ENCODE peak calls at places on chromosomes 2 and 18, in seven cellular contexts. N is prostate gland, X is HL-60, L is spleen, V is H1, R is breast epithelium, A is Panc1. Z is an unnamed sample.

GRCh38 chr18:48488388-48488850 is 50.4 kb upstream of the CTIF start:
- DNase-seq in N (peak; percentile 54), X (no peak), L (no peak), V (no peak), R (no peak), A (peak; percentile 27), Z (peak; percentile 70)

GRCh38 chr2:50444286-50444685 is 587.6 kb downstream of the NRXN1 start:
- DNase-seq in N (no peak), X (no peak), L (no peak), V (no peak), R (no peak), A (no peak), Z (no peak)

GRCh38 chr2:223744580-223744979 is 92.8 kb downstream of the AP1S3 start:
- DNase-seq in N (no peak), X (no peak), L (no peak), V (no peak), R (no peak), A (no peak), Z (no peak)

GRCh38 chr2:15711126-15711860 is 119.6 kb downstream of the DDX1 start:
- DNase-seq in N (no peak), X (no peak), L (no peak), V (no peak), R (no peak), A (no peak), Z (no peak)

GRCh38 chr2:174527959-174528358 is 41.1 kb upstream of the GPR155 start:
- DNase-seq in N (no peak), X (no peak), L (no peak), V (no peak), R (no peak), A (no peak), Z (no peak)

GRCh38 chr2:227460079-227460485 is 11.9 kb upstream of the AGFG1 start:
- DNase-seq in N (no peak), X (no peak), L (peak; percentile 84), V (no peak), R (no peak), A (no peak), Z (no peak)

GRCh38 chr2:23427976-23428375 is 43.0 kb downstream of the KLHL29 start:
- DNase-seq in N (no peak), X (no peak), L (peak; percentile 41), V (no peak), R (no peak), A (no peak), Z (no peak)

GRCh38 chr2:3131636-3132326 is 245.8 kb downstream of the EIPR1 start:
- DNase-seq in N (no peak), X (no peak), L (no peak), V (no peak), R (no peak), A (no peak), Z (no peak)

GRCh38 chr2:203751886-203752285 is 45.4 kb downstream of the CD28 start:
- DNase-seq in N (no peak), X (peak; percentile 72), L (no peak), V (no peak), R (no peak), A (no peak), Z (no peak)

GRCh38 chr2:67797801-67798535 is 264.8 kb downstream of the C1D start:
- DNase-seq in N (no peak), X (no peak), L (no peak), V (no peak), R (no peak), A (no peak), Z (no peak)

GRCh38 chr18:57915848-57916596 is 112.9 kb upstream of the ATP8B1 start:
- DNase-seq in N (no peak), X (no peak), L (no peak), V (no peak), R (peak; percentile 32), A (no peak), Z (peak; percentile 38)

GRCh38 chr18:79796531-79797390 is 977 bp upstream of the KCNG2 start:
- DNase-seq in N (no peak), X (no peak), L (peak; percentile 66), V (no peak), R (no peak), A (no peak), Z (no peak)

GRCh38 chr2:23273786-23274185 is 111.2 kb upstream of the KLHL29 start:
- DNase-seq in N (no peak), X (no peak), L (no peak), V (no peak), R (no peak), A (no peak), Z (no peak)

GRCh38 chr2:88590998-88591613 is 36.2 kb downstream of the EIF2AK3 start:
- DNase-seq in N (peak; percentile 40), X (peak; percentile 25), L (no peak), V (no peak), R (no peak), A (peak; percentile 58), Z (peak; percentile 29)

GRCh38 chr2:175690113-175690716 is 311.9 kb downstream of the LNPK start:
- DNase-seq in N (peak; percentile 41), X (peak; percentile 27), L (no peak), V (no peak), R (no peak), A (peak; percentile 66), Z (peak; percentile 24)

GRCh38 chr2:142180820-142181533 is 50.2 kb upstream of the LRP1B start:
- DNase-seq in N (no peak), X (no peak), L (peak; percentile 48), V (peak; percentile 84), R (no peak), A (no peak), Z (no peak)

GRCh38 chr18:77208969-77209368 is 40.7 kb upstream of the GALR1 start:
- DNase-seq in N (no peak), X (peak; percentile 23), L (no peak), V (no peak), R (peak; percentile 23), A (no peak), Z (peak; percentile 57)

GRCh38 chr2:110126086-110126773 is 10.6 kb upstream of the MALL start:
- DNase-seq in N (no peak), X (no peak), L (no peak), V (no peak), R (no peak), A (no peak), Z (no peak)

GRCh38 chr18:23106575-23106974 is 28.7 kb upstream of the CABLES1 start:
- DNase-seq in N (peak; percentile 17), X (no peak), L (no peak), V (no peak), R (peak; percentile 48), A (peak; percentile 93), Z (peak; percentile 61)

DNA sequence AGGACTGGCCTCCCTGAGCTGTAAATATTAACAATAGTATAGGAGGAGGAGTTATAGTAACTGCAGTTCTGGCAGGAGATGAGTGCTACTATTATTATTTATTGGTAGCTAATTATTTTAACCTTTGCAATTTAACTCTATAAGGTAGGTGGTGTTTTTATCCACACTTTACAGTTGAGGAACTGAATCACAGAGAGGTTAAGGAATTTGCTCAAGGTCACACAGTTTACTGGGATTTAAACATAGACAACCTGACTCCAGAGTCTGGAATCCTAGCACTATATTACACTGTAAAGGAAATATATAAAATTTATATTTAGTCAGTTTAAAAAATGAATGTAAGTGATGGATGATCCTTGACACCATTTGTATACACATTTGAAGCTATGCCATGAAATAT is 2.1 kb downstream of the ERICH2 start:
- DNase-seq in N (no peak), X (no peak), L (no peak), V (no peak), R (no peak), A (no peak), Z (no peak)
- H3K4me3 ChIP-seq in N (no peak overlapping the region), X (no peak overlapping the region), L (no peak overlapping the region), V (peak overlapping the region; percentile 11), R (no peak overlapping the region), A (no peak overlapping the region), Z (no peak overlapping the region)

GRCh38 chr18:35460719-35461118 is 37.0 kb downstream of the INO80C start:
- DNase-seq in N (no peak), X (no peak), L (no peak), V (no peak), R (no peak), A (peak; percentile 28), Z (no peak)

GRCh38 chr18:35457140-35457704 is 40.5 kb downstream of the INO80C start:
- DNase-seq in N (no peak), X (no peak), L (no peak), V (no peak), R (no peak), A (no peak), Z (no peak)

GRCh38 chr18:35458271-35458670 is 39.5 kb downstream of the INO80C start:
- DNase-seq in N (no peak), X (no peak), L (no peak), V (no peak), R (no peak), A (no peak), Z (no peak)

GRCh38 chr18:35459997-35460396 is 37.8 kb downstream of the INO80C start:
- DNase-seq in N (no peak), X (no peak), L (no peak), V (no peak), R (no peak), A (no peak), Z (no peak)

DNA sequence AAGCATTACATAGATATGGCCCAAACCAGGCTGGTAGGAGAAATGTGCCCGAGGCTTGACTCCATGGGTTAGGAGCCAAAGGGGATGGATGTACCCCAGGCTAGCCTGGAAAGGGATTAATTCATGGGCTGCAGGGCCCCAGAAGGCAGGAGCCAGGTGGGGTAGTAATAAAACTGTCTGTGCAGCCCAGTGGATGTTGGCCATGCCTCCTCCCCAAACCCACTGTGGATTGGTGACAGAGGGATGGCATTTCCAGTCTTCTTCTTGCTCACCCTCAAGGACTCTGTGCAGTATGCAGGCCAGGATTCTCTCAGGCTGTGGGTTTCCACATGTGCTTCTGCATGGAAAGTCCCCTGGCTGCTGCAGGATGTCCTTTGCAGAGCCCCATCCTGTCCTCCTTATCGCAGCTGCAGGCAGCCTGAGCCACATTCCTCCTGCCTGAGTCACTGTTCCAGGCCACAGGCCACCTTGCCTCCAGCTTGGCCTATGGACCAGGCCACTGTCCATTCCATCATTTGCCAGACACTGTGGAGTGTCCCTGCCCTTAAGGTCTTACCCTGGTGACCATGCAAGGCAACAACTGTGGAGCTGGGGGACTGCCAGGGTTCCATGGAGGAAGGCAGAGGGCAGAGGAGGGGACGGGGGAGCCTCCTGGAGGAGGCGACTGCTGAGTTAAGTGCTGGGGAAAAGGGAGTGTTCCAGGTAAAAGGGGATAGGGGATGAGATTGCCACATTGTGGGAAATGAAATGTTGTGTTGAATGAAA is 38.9 kb downstream of the INO80C start:
- DNase-seq in N (no peak), X (no peak), L (peak; percentile 86), V (peak; percentile 55), R (no peak), A (peak; percentile 39), Z (peak; percentile 58)
- TF ChIP-seq POLR2AphosphoS5 in N (no peak), X (no peak), L (peak; percentile 96), V (no peak), R (peak; percentile 37), A (no peak), Z (peak; percentile 66)

DNA sequence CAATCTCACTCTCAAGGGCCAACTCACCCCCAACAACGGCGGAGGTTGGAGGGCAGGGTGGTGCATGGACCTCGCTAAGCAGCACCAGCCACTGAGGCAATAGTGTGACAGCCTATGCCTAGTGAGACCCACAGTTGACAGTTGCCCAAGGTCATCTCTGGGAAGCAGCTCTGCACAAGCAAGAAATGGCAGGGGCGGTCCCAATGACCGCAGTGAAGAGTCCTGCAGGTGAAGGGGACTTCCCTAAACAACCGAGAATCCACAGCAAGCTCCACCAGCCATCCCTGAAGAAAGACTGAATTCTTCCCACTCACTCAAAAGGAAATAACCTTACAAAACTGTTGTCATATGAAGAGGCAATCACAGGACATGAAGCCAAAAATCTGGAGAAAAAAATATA is 313.4 kb upstream of the ID2 start:
- DNase-seq in N (no peak), X (no peak), L (no peak), V (no peak), R (no peak), A (no peak), Z (no peak)
- H3K27ac ChIP-seq in N (no peak overlapping the region), X (no peak overlapping the region), L (no peak overlapping the region), V (no peak overlapping the region), R (no peak overlapping the region), A (no peak overlapping the region), Z (no peak overlapping the region)

GRCh38 chr2:171592026-171592555 is 69.8 kb downstream of the CYBRD1 start:
- DNase-seq in N (no peak), X (no peak), L (no peak), V (no peak), R (no peak), A (no peak), Z (no peak)
- H3K4me3 ChIP-seq in N (no peak overlapping the region), X (no peak overlapping the region), L (no peak overlapping the region), V (no peak overlapping the region), R (no peak overlapping the region), A (no peak overlapping the region), Z (no peak overlapping the region)